ENCODE peak calls at places on chromosome 16, in eight cellular contexts. Q is SK-N-SH, L is neural progenitor cell, I is PC-3, M is hepatocyte, G is GM23338, K is HCT116, T is MM.1S. C is an unnamed sample.
A peak's percentile ranks its signal among the peaks of the same experiment; 100 is the strongest.

GRCh38 chr16:57732683-57733082 is 2.9 kb upstream of the KATNB1 start:
- DNase-seq in T (no peak), M (no peak), K (no peak), G (no peak), Q (no peak), L (no peak), I (no peak), C (no peak)

GRCh38 chr16:528111-529011 is 849 bp downstream of the CAPN15 start:
- DNase-seq in I (peak; percentile 39), M (peak; percentile 75), T (peak; percentile 17), L (peak; percentile 62), G (peak; percentile 63), K (no peak), Q (peak; percentile 76), C (peak; percentile 91)

GRCh38 chr16:23355106-23355670 is 53.1 kb downstream of the SCNN1B start:
- DNase-seq in M (no peak), Q (no peak), T (no peak), L (no peak), K (no peak), I (no peak), G (no peak), C (no peak)

GRCh38 chr16:12137344-12138094 is 161.0 kb downstream of the SNX29 start:
- DNase-seq in L (no peak), T (no peak), G (no peak), K (no peak), I (no peak), M (no peak), Q (no peak), C (no peak)

GRCh38 chr16:899678-900060 is 71.1 kb downstream of the LMF1 start:
- DNase-seq in L (no peak), I (no peak), T (no peak), G (no peak), M (no peak), Q (no peak), K (no peak), C (no peak)

GRCh38 chr16:52843386-52843785 is 209.3 kb downstream of the CHD9NB start:
- DNase-seq in G (no peak), I (no peak), M (no peak), L (no peak), Q (no peak), K (no peak), T (no peak), C (no peak)

GRCh38 chr16:3443108-3444031 is at the start of the genes NAA60 and ZNF597:
- DNase-seq in L (peak; percentile 92), G (peak; percentile 94), I (no peak), Q (peak; percentile 85), T (peak; percentile 89), K (peak; percentile 83), M (peak; percentile 91), C (peak; percentile 92)

GRCh38 chr16:4330277-4330882 is 14.5 kb downstream of the GLIS2 start:
- DNase-seq in T (peak; percentile 61), L (peak; percentile 81), I (peak; percentile 66), K (no peak), Q (peak; percentile 94), M (peak; percentile 87), G (peak; percentile 79), C (peak; percentile 81)

GRCh38 chr16:87765473-87765775 is 362 bp downstream of the KLHDC4 start:
- DNase-seq in L (no peak), I (no peak), Q (peak; percentile 62), G (peak; percentile 16), M (no peak), K (no peak), T (no peak), C (peak; percentile 38)

GRCh38 chr16:80092686-80093085 is 448.1 kb upstream of the DYNLRB2 start:
- DNase-seq in M (no peak), Q (no peak), I (no peak), T (no peak), K (no peak), L (no peak), G (no peak), C (peak; percentile 36)

GRCh38 chr16:23114131-23114904 is 34.9 kb downstream of the USP31 start:
- DNase-seq in I (no peak), L (no peak), M (no peak), K (no peak), Q (no peak), G (no peak), T (no peak), C (no peak)

GRCh38 chr16:56690420-56691122 is 8.3 kb downstream of the MT1X start:
- DNase-seq in M (no peak), T (no peak), Q (no peak), G (no peak), K (no peak), L (no peak), I (no peak), C (no peak)
- TF ChIP-seq EZH2phosphoT487 in M (no peak), T (no peak), Q (no peak), G (no peak), K (no peak), L (no peak), I (no peak), C (no peak)

DNA sequence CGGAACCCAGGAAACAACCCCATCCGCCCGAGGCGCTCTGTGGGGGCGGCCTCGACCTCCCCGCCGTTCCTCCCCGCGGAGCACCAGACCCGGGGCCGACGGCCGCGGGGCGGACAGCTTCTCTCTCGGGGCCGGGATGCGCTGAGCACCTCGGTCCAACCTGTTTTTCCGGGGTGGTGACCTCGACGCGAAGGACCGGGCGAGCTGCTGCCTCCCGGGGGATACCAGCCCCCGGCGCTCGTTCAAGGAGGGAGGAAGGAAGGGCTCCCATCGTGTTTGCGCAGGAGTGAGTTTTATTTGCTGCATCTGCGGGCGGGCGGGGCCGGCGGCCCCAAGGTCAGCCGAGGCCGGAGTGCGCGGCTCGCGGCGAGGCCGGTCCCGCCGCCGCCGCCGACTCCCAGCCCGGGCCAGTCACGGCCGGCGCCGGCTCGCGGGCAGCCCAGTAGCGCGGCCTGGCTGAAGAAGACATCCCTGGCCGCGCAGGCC is 460 bp downstream of the DNAJA2 start:
- DNase-seq in M (peak; percentile 63), K (no peak), I (peak; percentile 16), T (peak; percentile 13), L (peak; percentile 67), G (peak; percentile 51), Q (peak; percentile 72), C (peak; percentile 67)
- H2AFZ ChIP-seq in M (peak overlapping the region; percentile 87), K (no peak overlapping the region), I (peak overlapping the region; percentile 94), T (peak overlapping the region; percentile 81), L (peak overlapping the region; percentile 92), G (no peak overlapping the region), Q (peak overlapping the region; percentile 93), C (peak overlapping the region; percentile 84)

DNA sequence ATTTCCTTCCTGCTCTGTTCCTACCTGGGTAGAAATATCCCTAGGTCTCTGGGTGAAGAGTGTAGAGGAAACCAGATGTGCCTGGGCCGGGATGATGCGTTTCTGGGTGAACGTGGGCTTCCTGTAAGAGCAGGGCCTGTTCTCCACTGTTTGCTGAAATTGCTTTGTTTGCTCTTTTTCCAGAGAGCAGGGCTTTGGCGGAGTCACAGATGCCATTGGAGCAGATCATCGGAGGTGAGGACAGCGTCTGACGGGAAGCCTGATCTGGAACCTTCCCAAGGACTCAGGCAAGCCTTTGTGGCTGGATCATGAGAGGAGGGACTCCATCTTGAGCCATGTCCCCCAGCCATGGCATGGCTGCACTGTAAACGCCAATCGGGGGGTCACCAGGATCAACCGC is 15.4 kb downstream of the DHODH start:
- DNase-seq in I (no peak), Q (no peak), G (no peak), T (no peak), L (no peak), M (no peak), K (no peak), C (no peak)
- H3K4me2 ChIP-seq in I (no peak overlapping the region), Q (no peak overlapping the region), G (no peak overlapping the region), T (no peak overlapping the region), L (no peak overlapping the region), M (no peak overlapping the region), K (no peak overlapping the region), C (no peak overlapping the region)

GRCh38 chr16:28040039-28040438 is 23.5 kb downstream of the GSG1L start:
- DNase-seq in M (no peak), G (peak; percentile 63), T (no peak), I (no peak), K (no peak), Q (no peak), L (peak; percentile 22), C (no peak)

GRCh38 chr16:28033870-28034269 is 29.6 kb downstream of the GSG1L start:
- DNase-seq in M (no peak), I (no peak), Q (no peak), G (no peak), L (no peak), K (no peak), T (no peak), C (no peak)

GRCh38 chr16:28039493-28039892 is 24.0 kb downstream of the GSG1L start:
- DNase-seq in M (no peak), K (no peak), T (no peak), G (no peak), L (no peak), Q (no peak), I (no peak), C (no peak)

GRCh38 chr16:28038401-28038800 is 25.1 kb downstream of the GSG1L start:
- DNase-seq in Q (no peak), T (no peak), K (no peak), I (no peak), L (no peak), G (no peak), M (no peak), C (no peak)

DNA sequence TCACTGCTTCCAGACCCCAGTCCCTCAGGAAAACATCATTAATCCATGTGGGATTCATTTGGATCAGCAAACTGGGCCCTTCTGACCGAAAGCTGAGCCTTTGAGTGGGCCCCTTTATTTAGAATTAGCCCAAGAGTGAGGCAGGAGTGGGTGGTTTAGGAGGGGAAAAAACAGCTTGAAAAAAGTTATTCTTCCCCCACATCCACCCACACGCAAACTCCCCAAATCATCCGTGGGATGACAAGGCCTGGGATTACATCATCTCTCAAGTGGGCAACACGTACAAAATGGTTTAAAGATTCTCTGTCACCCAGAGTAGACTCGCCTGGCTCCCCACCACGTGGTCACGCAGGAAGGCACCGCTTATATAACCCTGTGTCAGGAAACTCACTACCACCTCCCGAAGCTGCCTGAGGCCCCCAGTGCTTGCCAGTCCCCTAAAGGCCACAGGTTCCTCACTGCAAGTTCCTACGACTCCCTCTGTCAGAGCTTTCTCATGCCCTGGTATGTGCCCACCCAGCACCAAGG is 27.6 kb downstream of the GSG1L start:
- DNase-seq in Q (no peak), G (no peak), I (no peak), K (no peak), T (no peak), M (no peak), L (no peak), C (no peak)
- TF ChIP-seq EZH2phosphoT487 in Q (no peak), G (no peak), I (no peak), K (no peak), T (no peak), M (no peak), L (no peak), C (no peak)